ENCODE peak calls at places on chromosomes 13 and 19, in eight cellular contexts. S is endothelial cell, L is fibroblast of mammary gland, G is amygdala, M is amniotic stem cell, Y is endothelial cell of umbilical vein, F is neural progenitor cell, N is EL. A is an unnamed sample.

GRCh38 chr19:53328967-53329366 is 4.6 kb upstream of the ZNF845 start:
- DNase-seq in F (no peak), G (no peak), M (no peak), L (peak), N (no peak), Y (no peak), S (no peak), A (peak)

GRCh38 chr19:42288881-42289555 is 12.9 kb upstream of the PRR19 start:
- DNase-seq in G (no peak), Y (no peak), N (no peak), L (no peak), F (no peak), S (no peak), M (no peak), A (no peak)

GRCh38 chr13:40023608-40024577 is 368.4 kb downstream of the COG6 start:
- DNase-seq in Y (no peak), S (no peak), M (no peak), G (no peak), L (peak), N (no peak), F (no peak), A (no peak)

GRCh38 chr13:77033717-77034302 is 6.9 kb upstream of the FBXL3 start:
- DNase-seq in S (no peak), M (no peak), N (peak), G (no peak), F (no peak), Y (no peak), L (peak), A (no peak)

GRCh38 chr19:4369109-4369887 is 25.9 kb downstream of the MPND start:
- DNase-seq in N (no peak), L (peak), Y (no peak), G (no peak), S (no peak), M (no peak), F (peak), A (no peak)

GRCh38 chr13:104466016-104466415 is 1399.8 kb upstream of the SLC10A2 start:
- DNase-seq in L (no peak), M (no peak), S (no peak), G (no peak), F (no peak), Y (no peak), N (no peak), A (no peak)

GRCh38 chr19:55134732-55135131 is 14.3 kb downstream of the TNNT1 start:
- DNase-seq in F (no peak), L (no peak), Y (no peak), N (no peak), G (no peak), M (no peak), S (no peak), A (no peak)

GRCh38 chr13:64248371-64249065 is 2832.9 kb upstream of the PCDH20 start:
- DNase-seq in S (no peak), M (no peak), N (peak), L (no peak), Y (no peak), G (no peak), F (no peak), A (no peak)

GRCh38 chr19:33394006-33394722 is 20.7 kb downstream of the CEBPG start:
- DNase-seq in S (no peak), F (no peak), Y (no peak), M (no peak), N (peak), L (peak), G (no peak), A (no peak)

GRCh38 chr13:30408319-30409101 is 13.8 kb upstream of the UBE2L5 start:
- DNase-seq in M (peak), L (peak), Y (peak), S (peak), F (peak), G (peak), N (peak), A (peak)

GRCh38 chr13:76884167-76884566 is 2.0 kb downstream of the KCTD12 start:
- DNase-seq in F (peak), S (peak), N (no peak), Y (peak), G (no peak), L (peak), M (no peak), A (no peak)

GRCh38 chr19:40512473-40513344 is 45.9 kb downstream of the SPTBN4 start:
- DNase-seq in S (peak), F (peak), L (no peak), Y (no peak), M (no peak), G (no peak), N (no peak), A (no peak)

A was measured in osteocyte.